ENCODE peak calls at places on chromosomes 3 and 15, in six cellular contexts. G is fibroblast of lung, X is NCI-H748 treated with DMSO at 0.1 percent for 48 hours, L is tibial artery, C is NCI-H510A treated with DMSO at 0.1 percent for 48 hours, J is astrocyte of the spinal cord. V is an unnamed sample.

GRCh38 chr3:58866079-58866478 is 183.7 kb downstream of the CFAP20DC start:
- DNase-seq in J (no peak), L (no peak), C (no peak), G (no peak), X (no peak), V (no peak)

GRCh38 chr15:84821501-84822021 is 4.4 kb downstream of the ALPK3 start:
- DNase-seq in J (no peak), C (no peak), L (peak; percentile 66), G (no peak), X (no peak), V (no peak)

GRCh38 chr3:45414823-45415222 is 26.4 kb downstream of the LARS2 start:
- DNase-seq in C (no peak), G (no peak), L (no peak), J (no peak), X (no peak), V (no peak)

GRCh38 chr3:13018039-13018431 is 55.2 kb downstream of the IQSEC1 start:
- DNase-seq in L (peak; percentile 78), X (no peak), G (no peak), J (no peak), C (peak; percentile 36), V (peak; percentile 87)

GRCh38 chr3:104628185-104628789 is 738.4 kb upstream of the ALCAM start:
- DNase-seq in X (no peak), G (peak; percentile 65), J (peak; percentile 69), C (no peak), L (no peak), V (peak; percentile 80)

GRCh38 chr3:107100573-107100972 is 276.7 kb upstream of the CCDC54 start:
- DNase-seq in J (no peak), G (no peak), C (no peak), X (no peak), L (no peak), V (no peak)

GRCh38 chr15:68315495-68316007 is 38.0 kb downstream of the FEM1B start:
- DNase-seq in X (no peak), J (peak; percentile 80), C (no peak), G (peak; percentile 29), L (peak; percentile 59), V (no peak)

GRCh38 chr15:77107068-77107467 is 36.2 kb upstream of the TSPAN3 start:
- DNase-seq in J (peak; percentile 49), C (no peak), G (no peak), X (no peak), L (no peak), V (peak; percentile 66)

GRCh38 chr3:184227481-184227935 is 1.9 kb upstream of the VWA5B2 start:
- DNase-seq in X (no peak), J (no peak), G (no peak), L (no peak), C (peak; percentile 14), V (peak; percentile 96)

V was measured in osteoblast.